ENCODE peak calls at places on chromosomes 11 and 22, in eight cellular contexts. Z is choroid plexus epithelial cell, S is brain microvascular endothelial cell, V is fibroblast of the conjunctiva, X is AG09319, Q is H7, P is WTC11, Y is Ammon's horn. R is an unnamed sample.

GRCh38 chr11:10076458-10077141 is 217.4 kb downstream of the SBF2 start:
- DNase-seq in Z (peak; percentile 66), S (peak; percentile 6), V (peak; percentile 80), X (peak; percentile 35), Q (peak; percentile 21), P (peak; percentile 77), Y (peak; percentile 19), R (peak; percentile 77)

GRCh38 chr11:123702137-123702536 is 39.3 kb downstream of the ZNF202 start:
- DNase-seq in Z (no peak), S (peak; percentile 7), V (no peak), X (no peak), Q (no peak), P (no peak), Y (peak; percentile 35), R (no peak)

GRCh38 chr11:66981976-66982578 is 7.0 kb downstream of the C11orf86 start:
- DNase-seq in Z (peak; percentile 89), S (peak; percentile 92), V (peak; percentile 69), X (peak; percentile 61), Q (no peak), P (no peak), Y (peak; percentile 56), R (no peak)

GRCh38 chr11:124896071-124896750 is 1.5 kb downstream of the ROBO4 start:
- DNase-seq in Z (no peak), S (no peak), V (no peak), X (no peak), Q (peak; percentile 18), P (no peak), Y (no peak), R (no peak)

GRCh38 chr11:87290304-87290922 is 252.7 kb downstream of the TMEM135 start:
- DNase-seq in Z (peak; percentile 81), S (peak; percentile 9), V (peak; percentile 55), X (no peak), Q (peak; percentile 21), P (no peak), Y (peak; percentile 53), R (no peak)

GRCh38 chr22:27220349-27220748 is 563.0 kb downstream of the MIAT start:
- DNase-seq in Z (peak; percentile 88), S (peak; percentile 91), V (no peak), X (no peak), Q (no peak), P (no peak), Y (peak; percentile 20), R (no peak)

GRCh38 chr11:114036156-114036811 is 23.2 kb upstream of the ZBTB16 start:
- DNase-seq in Z (peak; percentile 74), S (no peak), V (peak; percentile 77), X (peak; percentile 2), Q (peak; percentile 94), P (peak; percentile 90), Y (peak; percentile 83), R (peak; percentile 93)

GRCh38 chr11:46075168-46075567 is 46.1 kb downstream of the PHF21A start:
- DNase-seq in Z (peak; percentile 83), S (peak; percentile 43), V (peak; percentile 31), X (no peak), Q (no peak), P (no peak), Y (no peak), R (no peak)

GRCh38 chr11:93733474-93733873 is 7.8 kb downstream of the TAF1D start:
- DNase-seq in Z (no peak), S (no peak), V (no peak), X (no peak), Q (no peak), P (no peak), Y (no peak), R (no peak)

GRCh38 chr22:41140365-41140957 is 48.1 kb downstream of the EP300 start:
- DNase-seq in Z (no peak), S (no peak), V (no peak), X (no peak), Q (no peak), P (no peak), Y (peak; percentile 39), R (no peak)

GRCh38 chr22:49012695-49013094 is 815.0 kb downstream of the BRD1 start:
- DNase-seq in Z (no peak), S (no peak), V (no peak), X (no peak), Q (peak; percentile 16), P (no peak), Y (no peak), R (no peak)

GRCh38 chr22:50498322-50498861 is 9.1 kb downstream of the LMF2 start:
- DNase-seq in Z (peak; percentile 74), S (peak; percentile 48), V (peak; percentile 31), X (no peak), Q (peak; percentile 90), P (peak; percentile 85), Y (peak; percentile 75), R (peak; percentile 82)

GRCh38 chr11:2590951-2591754 is 108.6 kb downstream of the KCNQ1OT1 start:
- DNase-seq in Z (no peak), S (no peak), V (no peak), X (no peak), Q (peak; percentile 73), P (peak; percentile 12), Y (peak; percentile 88), R (peak; percentile 24)

GRCh38 chr11:117669062-117669461 is 128.0 kb downstream of the DSCAML1 start:
- DNase-seq in Z (no peak), S (no peak), V (no peak), X (no peak), Q (no peak), P (no peak), Y (peak; percentile 60), R (no peak)

GRCh38 chr11:76695133-76695532 is 24.6 kb upstream of the LRRC32 start:
- DNase-seq in Z (no peak), S (no peak), V (no peak), X (no peak), Q (peak; percentile 61), P (no peak), Y (no peak), R (no peak)

GRCh38 chr11:46202149-46202548 is 75.3 kb upstream of the CREB3L1 start:
- DNase-seq in Z (no peak), S (no peak), V (no peak), X (no peak), Q (peak; percentile 71), P (peak; percentile 32), Y (no peak), R (peak; percentile 74)

GRCh38 chr11:38345286-38345685 is 1747.2 kb upstream of the RAG2 start:
- DNase-seq in Z (peak; percentile 72), S (peak; percentile 16), V (no peak), X (no peak), Q (no peak), P (no peak), Y (no peak), R (no peak)

GRCh38 chr11:43736502-43737193 is 56.1 kb downstream of the HSD17B12 start:
- DNase-seq in Z (peak; percentile 78), S (peak; percentile 23), V (peak; percentile 72), X (peak; percentile 30), Q (no peak), P (no peak), Y (peak; percentile 23), R (no peak)

GRCh38 chr22:26429458-26430238 is 588 bp downstream of the ASPHD2 start:
- DNase-seq in Z (no peak), S (no peak), V (no peak), X (no peak), Q (peak; percentile 75), P (peak; percentile 19), Y (no peak), R (no peak)

GRCh38 chr11:107592256-107592655 is 1.3 kb downstream of the ELMOD1 start:
- DNase-seq in Z (no peak), S (no peak), V (no peak), X (no peak), Q (no peak), P (no peak), Y (no peak), R (no peak)

GRCh38 chr11:116545912-116546311 is 226.9 kb downstream of the BUD13 start:
- DNase-seq in Z (no peak), S (no peak), V (no peak), X (no peak), Q (no peak), P (no peak), Y (no peak), R (no peak)

GRCh38 chr11:103892603-103893002 is 143.8 kb upstream of the DDI1 start:
- DNase-seq in Z (peak; percentile 60), S (peak; percentile 81), V (no peak), X (no peak), Q (no peak), P (no peak), Y (no peak), R (no peak)

GRCh38 chr11:22703040-22703439 is 36.6 kb downstream of the GAS2 start:
- DNase-seq in Z (peak; percentile 92), S (peak; percentile 63), V (peak; percentile 48), X (peak; percentile 1), Q (no peak), P (no peak), Y (no peak), R (no peak)

GRCh38 chr22:17140022-17140421 is 18.9 kb upstream of the TMEM121B start:
- DNase-seq in Z (no peak), S (no peak), V (no peak), X (no peak), Q (no peak), P (no peak), Y (no peak), R (no peak)

GRCh38 chr11:127994736-127995135 is 592.6 kb downstream of the ETS1 start:
- DNase-seq in Z (peak; percentile 70), S (peak; percentile 16), V (no peak), X (no peak), Q (no peak), P (no peak), Y (no peak), R (no peak)

GRCh38 chr11:114775849-114776621 is 97.7 kb downstream of the NXPE2 start:
- DNase-seq in Z (no peak), S (no peak), V (no peak), X (no peak), Q (no peak), P (no peak), Y (peak; percentile 9), R (no peak)

GRCh38 chr11:69472053-69472765 is 9.3 kb upstream of the LINC01488 start:
- DNase-seq in Z (no peak), S (no peak), V (no peak), X (no peak), Q (no peak), P (no peak), Y (no peak), R (no peak)

GRCh38 chr11:74019860-74020259 is 11.0 kb upstream of the UCP3 start:
- DNase-seq in Z (no peak), S (no peak), V (no peak), X (no peak), Q (no peak), P (no peak), Y (no peak), R (no peak)

GRCh38 chr22:20015971-20016733 is 471 bp downstream of the ARVCF start:
- DNase-seq in Z (no peak), S (no peak), V (no peak), X (no peak), Q (peak; percentile 92), P (peak; percentile 69), Y (no peak), R (peak; percentile 58)

GRCh38 chr11:72553748-72554147 is 119.4 kb upstream of the CLPB start:
- DNase-seq in Z (no peak), S (no peak), V (no peak), X (no peak), Q (peak; percentile 64), P (peak; percentile 73), Y (no peak), R (peak; percentile 66)

R was measured in H9.